ENCODE peak calls at places on chromosomes 11 and 22, in five cellular contexts. One of them, this sample, is unnamed.

GRCh38 chr22:21937821-21938070 is 14.9 kb downstream of the PPM1F start:
- DNase-seq in activated T-cell treated with anti-CD3 and anti-CD28 coated beads for 1 hour: no peak
- DNase-seq in activated CD4-positive, CD25-positive, alpha-beta regulatory T cell: no peak
- DNase-seq in stimulated activated CD4-positive, alpha-beta T cell treated with anti-CD3 and anti-CD28 coated beads, Interleukin-15, amount 100 ng/mL, for 1 hour: no peak
- DNase-seq in GM23338: no peak
- DNase-seq in this sample: no peak

GRCh38 chr22:27327981-27328721 is 473.4 kb downstream of the MN1 start:
- DNase-seq in activated T-cell treated with anti-CD3 and anti-CD28 coated beads for 1 hour: no peak
- DNase-seq in activated CD4-positive, CD25-positive, alpha-beta regulatory T cell: no peak
- DNase-seq in stimulated activated CD4-positive, alpha-beta T cell treated with anti-CD3 and anti-CD28 coated beads, Interleukin-15, amount 100 ng/mL, for 1 hour: no peak
- DNase-seq in GM23338: no peak
- DNase-seq in this sample: no peak

GRCh38 chr22:17434856-17435255 is 65.6 kb downstream of the CECR2 start:
- DNase-seq in activated T-cell treated with anti-CD3 and anti-CD28 coated beads for 1 hour: no peak
- DNase-seq in activated CD4-positive, CD25-positive, alpha-beta regulatory T cell: no peak
- DNase-seq in stimulated activated CD4-positive, alpha-beta T cell treated with anti-CD3 and anti-CD28 coated beads, Interleukin-15, amount 100 ng/mL, for 1 hour: no peak
- DNase-seq in GM23338: peak; percentile 23
- DNase-seq in this sample: no peak

GRCh38 chr11:8095356-8095755 is 14.3 kb downstream of the TUB start:
- DNase-seq in activated T-cell treated with anti-CD3 and anti-CD28 coated beads for 1 hour: no peak
- DNase-seq in activated CD4-positive, CD25-positive, alpha-beta regulatory T cell: no peak
- DNase-seq in stimulated activated CD4-positive, alpha-beta T cell treated with anti-CD3 and anti-CD28 coated beads, Interleukin-15, amount 100 ng/mL, for 1 hour: no peak
- DNase-seq in GM23338: no peak
- DNase-seq in this sample: no peak

GRCh38 chr11:120217941-120218694 is 7.3 kb downstream of the OAF start:
- DNase-seq in activated T-cell treated with anti-CD3 and anti-CD28 coated beads for 1 hour: no peak
- DNase-seq in activated CD4-positive, CD25-positive, alpha-beta regulatory T cell: no peak
- DNase-seq in stimulated activated CD4-positive, alpha-beta T cell treated with anti-CD3 and anti-CD28 coated beads, Interleukin-15, amount 100 ng/mL, for 1 hour: no peak
- DNase-seq in GM23338: no peak
- DNase-seq in this sample: no peak

GRCh38 chr11:125569913-125570621 is 790 bp downstream of the EI24 start:
- DNase-seq in activated T-cell treated with anti-CD3 and anti-CD28 coated beads for 1 hour: no peak
- DNase-seq in activated CD4-positive, CD25-positive, alpha-beta regulatory T cell: no peak
- DNase-seq in stimulated activated CD4-positive, alpha-beta T cell treated with anti-CD3 and anti-CD28 coated beads, Interleukin-15, amount 100 ng/mL, for 1 hour: no peak
- DNase-seq in GM23338: peak; percentile 4
- DNase-seq in this sample: peak; percentile 13

GRCh38 chr11:74168838-74169237 is 2.0 kb downstream of the C2CD3 start:
- DNase-seq in activated T-cell treated with anti-CD3 and anti-CD28 coated beads for 1 hour: no peak
- DNase-seq in activated CD4-positive, CD25-positive, alpha-beta regulatory T cell: no peak
- DNase-seq in stimulated activated CD4-positive, alpha-beta T cell treated with anti-CD3 and anti-CD28 coated beads, Interleukin-15, amount 100 ng/mL, for 1 hour: no peak
- DNase-seq in GM23338: no peak
- DNase-seq in this sample: no peak

GRCh38 chr11:9057888-9058287 is 33.5 kb downstream of the SCUBE2 start:
- DNase-seq in activated T-cell treated with anti-CD3 and anti-CD28 coated beads for 1 hour: no peak
- DNase-seq in activated CD4-positive, CD25-positive, alpha-beta regulatory T cell: no peak
- DNase-seq in stimulated activated CD4-positive, alpha-beta T cell treated with anti-CD3 and anti-CD28 coated beads, Interleukin-15, amount 100 ng/mL, for 1 hour: no peak
- DNase-seq in GM23338: peak; percentile 76
- DNase-seq in this sample: no peak

GRCh38 chr11:77821349-77821851 is 456 bp downstream of the AAMDC start:
- DNase-seq in activated T-cell treated with anti-CD3 and anti-CD28 coated beads for 1 hour: no peak
- DNase-seq in activated CD4-positive, CD25-positive, alpha-beta regulatory T cell: no peak
- DNase-seq in stimulated activated CD4-positive, alpha-beta T cell treated with anti-CD3 and anti-CD28 coated beads, Interleukin-15, amount 100 ng/mL, for 1 hour: no peak
- DNase-seq in GM23338: peak; percentile 67
- DNase-seq in this sample: no peak

GRCh38 chr11:28536504-28537267 is 428.5 kb downstream of the METTL15 start:
- DNase-seq in activated T-cell treated with anti-CD3 and anti-CD28 coated beads for 1 hour: no peak
- DNase-seq in activated CD4-positive, CD25-positive, alpha-beta regulatory T cell: no peak
- DNase-seq in stimulated activated CD4-positive, alpha-beta T cell treated with anti-CD3 and anti-CD28 coated beads, Interleukin-15, amount 100 ng/mL, for 1 hour: no peak
- DNase-seq in GM23338: no peak
- DNase-seq in this sample: no peak

GRCh38 chr22:27851974-27852713 is 50.6 kb upstream of the MN1 start:
- DNase-seq in activated T-cell treated with anti-CD3 and anti-CD28 coated beads for 1 hour: no peak
- DNase-seq in activated CD4-positive, CD25-positive, alpha-beta regulatory T cell: no peak
- DNase-seq in stimulated activated CD4-positive, alpha-beta T cell treated with anti-CD3 and anti-CD28 coated beads, Interleukin-15, amount 100 ng/mL, for 1 hour: no peak
- DNase-seq in GM23338: no peak
- DNase-seq in this sample: peak; percentile 55

GRCh38 chr11:607971-608659 is 7.6 kb downstream of the IRF7 start:
- DNase-seq in activated T-cell treated with anti-CD3 and anti-CD28 coated beads for 1 hour: no peak
- DNase-seq in activated CD4-positive, CD25-positive, alpha-beta regulatory T cell: no peak
- DNase-seq in stimulated activated CD4-positive, alpha-beta T cell treated with anti-CD3 and anti-CD28 coated beads, Interleukin-15, amount 100 ng/mL, for 1 hour: no peak
- DNase-seq in GM23338: no peak
- DNase-seq in this sample: no peak

GRCh38 chr11:47514825-47515647 is 37.9 kb downstream of the CELF1 start:
- DNase-seq in activated T-cell treated with anti-CD3 and anti-CD28 coated beads for 1 hour: no peak
- DNase-seq in activated CD4-positive, CD25-positive, alpha-beta regulatory T cell: no peak
- DNase-seq in stimulated activated CD4-positive, alpha-beta T cell treated with anti-CD3 and anti-CD28 coated beads, Interleukin-15, amount 100 ng/mL, for 1 hour: no peak
- DNase-seq in GM23338: peak; percentile 51
- DNase-seq in this sample: peak; percentile 71

GRCh38 chr11:68412593-68413475 is 47.7 kb upstream of the PPP6R3 start:
- DNase-seq in activated T-cell treated with anti-CD3 and anti-CD28 coated beads for 1 hour: no peak
- DNase-seq in activated CD4-positive, CD25-positive, alpha-beta regulatory T cell: no peak
- DNase-seq in stimulated activated CD4-positive, alpha-beta T cell treated with anti-CD3 and anti-CD28 coated beads, Interleukin-15, amount 100 ng/mL, for 1 hour: no peak
- DNase-seq in GM23338: no peak
- DNase-seq in this sample: no peak

GRCh38 chr11:85196955-85197354 is 430.2 kb downstream of the DLG2 start:
- DNase-seq in activated T-cell treated with anti-CD3 and anti-CD28 coated beads for 1 hour: no peak
- DNase-seq in activated CD4-positive, CD25-positive, alpha-beta regulatory T cell: no peak
- DNase-seq in stimulated activated CD4-positive, alpha-beta T cell treated with anti-CD3 and anti-CD28 coated beads, Interleukin-15, amount 100 ng/mL, for 1 hour: no peak
- DNase-seq in GM23338: no peak
- DNase-seq in this sample: no peak

GRCh38 chr11:75934851-75935250 is 119.8 kb downstream of the UVRAG start:
- DNase-seq in activated T-cell treated with anti-CD3 and anti-CD28 coated beads for 1 hour: no peak
- DNase-seq in activated CD4-positive, CD25-positive, alpha-beta regulatory T cell: no peak
- DNase-seq in stimulated activated CD4-positive, alpha-beta T cell treated with anti-CD3 and anti-CD28 coated beads, Interleukin-15, amount 100 ng/mL, for 1 hour: no peak
- DNase-seq in GM23338: no peak
- DNase-seq in this sample: no peak

GRCh38 chr11:86606849-86607481 is 65.5 kb downstream of the ME3 start:
- DNase-seq in activated T-cell treated with anti-CD3 and anti-CD28 coated beads for 1 hour: no peak
- DNase-seq in activated CD4-positive, CD25-positive, alpha-beta regulatory T cell: no peak
- DNase-seq in stimulated activated CD4-positive, alpha-beta T cell treated with anti-CD3 and anti-CD28 coated beads, Interleukin-15, amount 100 ng/mL, for 1 hour: no peak
- DNase-seq in GM23338: no peak
- DNase-seq in this sample: peak; percentile 54

GRCh38 chr11:78654866-78655265 is 80.2 kb upstream of the NARS2 start:
- DNase-seq in activated T-cell treated with anti-CD3 and anti-CD28 coated beads for 1 hour: no peak
- DNase-seq in activated CD4-positive, CD25-positive, alpha-beta regulatory T cell: no peak
- DNase-seq in stimulated activated CD4-positive, alpha-beta T cell treated with anti-CD3 and anti-CD28 coated beads, Interleukin-15, amount 100 ng/mL, for 1 hour: no peak
- DNase-seq in GM23338: no peak
- DNase-seq in this sample: no peak

GRCh38 chr11:13222285-13222684 is 55.3 kb upstream of the BMAL1 start:
- DNase-seq in activated T-cell treated with anti-CD3 and anti-CD28 coated beads for 1 hour: no peak
- DNase-seq in activated CD4-positive, CD25-positive, alpha-beta regulatory T cell: no peak
- DNase-seq in stimulated activated CD4-positive, alpha-beta T cell treated with anti-CD3 and anti-CD28 coated beads, Interleukin-15, amount 100 ng/mL, for 1 hour: no peak
- DNase-seq in GM23338: no peak
- DNase-seq in this sample: no peak

GRCh38 chr11:73507086-73507485 is 90.8 kb downstream of the FAM168A start:
- DNase-seq in activated T-cell treated with anti-CD3 and anti-CD28 coated beads for 1 hour: no peak
- DNase-seq in activated CD4-positive, CD25-positive, alpha-beta regulatory T cell: no peak
- DNase-seq in stimulated activated CD4-positive, alpha-beta T cell treated with anti-CD3 and anti-CD28 coated beads, Interleukin-15, amount 100 ng/mL, for 1 hour: no peak
- DNase-seq in GM23338: no peak
- DNase-seq in this sample: no peak

GRCh38 chr11:976431-977160 is 50.9 kb downstream of the AP2A2 start:
- DNase-seq in activated T-cell treated with anti-CD3 and anti-CD28 coated beads for 1 hour: no peak
- DNase-seq in activated CD4-positive, CD25-positive, alpha-beta regulatory T cell: no peak
- DNase-seq in stimulated activated CD4-positive, alpha-beta T cell treated with anti-CD3 and anti-CD28 coated beads, Interleukin-15, amount 100 ng/mL, for 1 hour: no peak
- DNase-seq in GM23338: no peak
- DNase-seq in this sample: no peak

GRCh38 chr11:131622193-131622592 is 251.8 kb downstream of the NTM start:
- DNase-seq in activated T-cell treated with anti-CD3 and anti-CD28 coated beads for 1 hour: no peak
- DNase-seq in activated CD4-positive, CD25-positive, alpha-beta regulatory T cell: no peak
- DNase-seq in stimulated activated CD4-positive, alpha-beta T cell treated with anti-CD3 and anti-CD28 coated beads, Interleukin-15, amount 100 ng/mL, for 1 hour: no peak
- DNase-seq in GM23338: no peak
- DNase-seq in this sample: no peak

GRCh38 chr11:106585061-106585460 is 433.2 kb downstream of the GUCY1A2 start:
- DNase-seq in activated T-cell treated with anti-CD3 and anti-CD28 coated beads for 1 hour: no peak
- DNase-seq in activated CD4-positive, CD25-positive, alpha-beta regulatory T cell: no peak
- DNase-seq in stimulated activated CD4-positive, alpha-beta T cell treated with anti-CD3 and anti-CD28 coated beads, Interleukin-15, amount 100 ng/mL, for 1 hour: no peak
- DNase-seq in GM23338: peak; percentile 63
- DNase-seq in this sample: peak; percentile 72

GRCh38 chr22:30650508-30651116 is 15.0 kb downstream of the SLC35E4 start:
- DNase-seq in activated T-cell treated with anti-CD3 and anti-CD28 coated beads for 1 hour: no peak
- DNase-seq in activated CD4-positive, CD25-positive, alpha-beta regulatory T cell: no peak
- DNase-seq in stimulated activated CD4-positive, alpha-beta T cell treated with anti-CD3 and anti-CD28 coated beads, Interleukin-15, amount 100 ng/mL, for 1 hour: no peak
- DNase-seq in GM23338: no peak
- DNase-seq in this sample: no peak

GRCh38 chr11:40241524-40242037 is 1217.9 kb downstream of the LRRC4C start:
- DNase-seq in activated T-cell treated with anti-CD3 and anti-CD28 coated beads for 1 hour: no peak
- DNase-seq in activated CD4-positive, CD25-positive, alpha-beta regulatory T cell: no peak
- DNase-seq in stimulated activated CD4-positive, alpha-beta T cell treated with anti-CD3 and anti-CD28 coated beads, Interleukin-15, amount 100 ng/mL, for 1 hour: no peak
- DNase-seq in GM23338: no peak
- DNase-seq in this sample: peak; percentile 47

GRCh38 chr11:94511932-94512781 is at the start of gene C11orf97:
- DNase-seq in activated T-cell treated with anti-CD3 and anti-CD28 coated beads for 1 hour: peak; percentile 36
- DNase-seq in activated CD4-positive, CD25-positive, alpha-beta regulatory T cell: peak; percentile 15
- DNase-seq in stimulated activated CD4-positive, alpha-beta T cell treated with anti-CD3 and anti-CD28 coated beads, Interleukin-15, amount 100 ng/mL, for 1 hour: peak; percentile 13
- DNase-seq in GM23338: peak; percentile 91
- DNase-seq in this sample: peak; percentile 89

GRCh38 chr11:67355794-67356550 is 2.6 kb upstream of the POLD4 start:
- DNase-seq in activated T-cell treated with anti-CD3 and anti-CD28 coated beads for 1 hour: no peak
- DNase-seq in activated CD4-positive, CD25-positive, alpha-beta regulatory T cell: no peak
- DNase-seq in stimulated activated CD4-positive, alpha-beta T cell treated with anti-CD3 and anti-CD28 coated beads, Interleukin-15, amount 100 ng/mL, for 1 hour: no peak
- DNase-seq in GM23338: no peak
- DNase-seq in this sample: no peak

GRCh38 chr11:74321487-74322188 is 10.2 kb upstream of the P4HA3 start:
- DNase-seq in activated T-cell treated with anti-CD3 and anti-CD28 coated beads for 1 hour: no peak
- DNase-seq in activated CD4-positive, CD25-positive, alpha-beta regulatory T cell: no peak
- DNase-seq in stimulated activated CD4-positive, alpha-beta T cell treated with anti-CD3 and anti-CD28 coated beads, Interleukin-15, amount 100 ng/mL, for 1 hour: no peak
- DNase-seq in GM23338: peak; percentile 70
- DNase-seq in this sample: peak; percentile 46

This sample was measured in mesendoderm.